ENCODE peak calls at places on chromosomes 2 and 18, in four cellular contexts. A is fibroblast of pulmonary artery, W is breast epithelium, D is A549. O is an unnamed sample.

GRCh38 chr2:237941239-237941638 is 25.6 kb upstream of the UBE2F start:
- DNase-seq in A (no peak), W (no peak), D (no peak), O (no peak)

GRCh38 chr2:140589696-140590095 is 1541.1 kb downstream of the LRP1B start:
- DNase-seq in A (peak), W (no peak), D (no peak), O (no peak)

GRCh38 chr2:38947241-38948239 is 57.9 kb downstream of the ARHGEF33 start:
- DNase-seq in A (peak), W (peak), D (peak), O (peak)

GRCh38 chr2:201859886-201860285 is 53.5 kb downstream of the CDK15 start:
- DNase-seq in A (no peak), W (no peak), D (no peak), O (no peak)

GRCh38 chr2:45909677-45910191 is 258.3 kb downstream of the PRKCE start:
- DNase-seq in A (no peak), W (peak), D (no peak), O (peak)

GRCh38 chr2:36333350-36334012 is 22.1 kb upstream of the CRIM1 start:
- DNase-seq in A (no peak), W (no peak), D (peak), O (no peak)

GRCh38 chr2:9244985-9245544 is 38.5 kb downstream of the ASAP2 start:
- DNase-seq in A (no peak), W (no peak), D (peak), O (no peak)

GRCh38 chr18:79481041-79481790 is 85.5 kb downstream of the NFATC1 start:
- DNase-seq in A (no peak), W (no peak), D (no peak), O (no peak)

GRCh38 chr18:57547260-57547659 is 39.2 kb downstream of the FECH start:
- DNase-seq in A (no peak), W (no peak), D (no peak), O (no peak)

GRCh38 chr2:104853401-104853925 is 452 bp upstream of the POU3F3 start:
- DNase-seq in A (no peak), W (no peak), D (no peak), O (no peak)

GRCh38 chr2:217687771-217688170 is 315.0 kb downstream of the TNS1 start:
- DNase-seq in A (no peak), W (no peak), D (no peak), O (no peak)

GRCh38 chr2:1884933-1885580 is 140.7 kb upstream of the PXDN start:
- DNase-seq in A (peak), W (no peak), D (no peak), O (no peak)

GRCh38 chr2:8457620-8458255 is 224.1 kb upstream of the ID2 start:
- DNase-seq in A (no peak), W (no peak), D (no peak), O (no peak)

GRCh38 chr2:188395903-188396699 is 104.4 kb downstream of the GULP1 start:
- DNase-seq in A (no peak), W (no peak), D (no peak), O (no peak)

GRCh38 chr2:23803275-23803964 is 123.5 kb downstream of the ATAD2B start:
- DNase-seq in A (peak), W (no peak), D (no peak), O (no peak)

GRCh38 chr2:60739156-60739555 is 16.9 kb upstream of the PAPOLG start:
- DNase-seq in A (no peak), W (no peak), D (no peak), O (no peak)

GRCh38 chr2:168694876-168695275 is 107.6 kb upstream of the NOSTRIN start:
- DNase-seq in A (no peak), W (no peak), D (no peak), O (no peak)

GRCh38 chr18:27263369-27263768 is 78.3 kb upstream of the CHST9 start:
- DNase-seq in A (no peak), W (no peak), D (no peak), O (no peak)

GRCh38 chr2:85945576-85945975 is 56.8 kb upstream of the ST3GAL5 start:
- DNase-seq in A (no peak), W (no peak), D (no peak), O (no peak)

GRCh38 chr2:28661589-28662001 is 90.0 kb upstream of the PPP1CB start:
- DNase-seq in A (peak), W (no peak), D (peak), O (no peak)

GRCh38 chr2:109555346-109555900 is 58.3 kb downstream of the SEPTIN10 start:
- DNase-seq in A (no peak), W (no peak), D (no peak), O (no peak)

GRCh38 chr2:233822101-233822771 is 32.1 kb downstream of the HJURP start:
- DNase-seq in A (no peak), W (no peak), D (no peak), O (no peak)

GRCh38 chr2:1713156-1713838 is 31.0 kb downstream of the PXDN start:
- DNase-seq in A (no peak), W (no peak), D (no peak), O (no peak)

GRCh38 chr18:58222439-58223125 is 178.6 kb downstream of the NEDD4L start:
- DNase-seq in A (no peak), W (no peak), D (no peak), O (no peak)

GRCh38 chr2:112977559-112978056 is at the start of gene IL36G:
- DNase-seq in A (no peak), W (no peak), D (no peak), O (no peak)

GRCh38 chr2:165617720-165618119 is 148.2 kb downstream of the CSRNP3 start:
- DNase-seq in A (no peak), W (no peak), D (no peak), O (no peak)

GRCh38 chr2:43107679-43108078 is 118.7 kb downstream of the ZFP36L2 start:
- DNase-seq in A (no peak), W (no peak), D (no peak), O (no peak)

GRCh38 chr2:239948100-239948881 is 76.9 kb downstream of the NDUFA10 start:
- DNase-seq in A (no peak), W (peak), D (no peak), O (no peak)

GRCh38 chr2:30356061-30356460 is 91.0 kb upstream of the LCLAT1 start:
- DNase-seq in A (peak), W (peak), D (no peak), O (no peak)

GRCh38 chr2:56318147-56318546 is 134.4 kb downstream of the CCDC85A start:
- DNase-seq in A (no peak), W (no peak), D (no peak), O (no peak)

GRCh38 chr2:16195681-16196070 is 255.3 kb downstream of the MYCN start:
- DNase-seq in A (no peak), W (no peak), D (no peak), O (no peak)

GRCh38 chr2:20450201-20451108 is 3.6 kb downstream of the RHOB start:
- DNase-seq in A (peak), W (peak), D (peak), O (no peak)

GRCh38 chr2:239944706-239945551 is 80.2 kb downstream of the NDUFA10 start:
- DNase-seq in A (peak), W (peak), D (no peak), O (no peak)

GRCh38 chr2:136439277-136439676 is 321.3 kb upstream of the CXCR4 start:
- DNase-seq in A (no peak), W (no peak), D (no peak), O (no peak)

GRCh38 chr2:177245010-177245422 is 19.5 kb downstream of the NFE2L2 start:
- DNase-seq in A (peak), W (no peak), D (peak), O (no peak)

GRCh38 chr2:216211141-216211540 is 102.0 kb downstream of the XRCC5 start:
- DNase-seq in A (no peak), W (no peak), D (no peak), O (no peak)

GRCh38 chr18:72652990-72653593 is 109.0 kb upstream of the CBLN2 start:
- DNase-seq in A (peak), W (no peak), D (peak), O (peak)

GRCh38 chr2:196263181-196263747 is 91.9 kb upstream of the STK17B start:
- DNase-seq in A (no peak), W (no peak), D (no peak), O (peak)

O was measured in GDM1.